ENCODE peak calls at places on chromosomes 7 and 10, in four cellular contexts. Y, V, U and S are unnamed samples.

GRCh38 chr7:105580022-105580740 is 1.1 kb downstream of the EFCAB10 start:
- DNase-seq in Y (no peak), V (no peak), U (no peak), S (peak)

GRCh38 chr10:79176949-79177602 is 108.3 kb downstream of the ZMIZ1 start:
- DNase-seq in Y (no peak), V (peak), U (no peak), S (no peak)

GRCh38 chr7:81704595-81704994 is 65.3 kb downstream of the HGF start:
- DNase-seq in Y (no peak), V (no peak), U (no peak), S (no peak)

GRCh38 chr10:101055416-101055815 is 6.4 kb upstream of the KAZALD1 start:
- DNase-seq in Y (no peak), V (no peak), U (no peak), S (no peak)

GRCh38 chr7:105487559-105488218 is 34.4 kb downstream of the PUS7 start:
- DNase-seq in Y (no peak), V (no peak), U (peak), S (no peak)

GRCh38 chr7:47580811-47581331 is 1.0 kb downstream of the TNS3 start:
- DNase-seq in Y (no peak), V (no peak), U (no peak), S (no peak)

GRCh38 chr10:53980210-53980609 is 820.8 kb downstream of the PCDH15 start:
- DNase-seq in Y (no peak), V (no peak), U (no peak), S (no peak)

GRCh38 chr7:157482011-157482410 is 145.2 kb downstream of the DNAJB6 start:
- DNase-seq in Y (no peak), V (no peak), U (no peak), S (no peak)

GRCh38 chr10:13751191-13751764 is 164.5 kb downstream of the PRPF18 start:
- DNase-seq in Y (no peak), V (no peak), U (no peak), S (no peak)

GRCh38 chr7:27117687-27118491 is 12.7 kb downstream of the HOXA4 start:
- DNase-seq in Y (no peak), V (no peak), U (no peak), S (no peak)

GRCh38 chr7:156473476-156474240 is 166.9 kb upstream of the RNF32 start:
- DNase-seq in Y (no peak), V (no peak), U (no peak), S (peak)

GRCh38 chr7:106583706-106584690 is 77.0 kb downstream of the CCDC71L start:
- DNase-seq in Y (no peak), V (no peak), U (no peak), S (no peak)

GRCh38 chr7:44087914-44088838 is 5.8 kb upstream of the POLM start:
- DNase-seq in Y (no peak), V (peak), U (peak), S (no peak)

GRCh38 chr10:27695704-27696103 is 49.9 kb downstream of the MKX start:
- DNase-seq in Y (no peak), V (no peak), U (no peak), S (no peak)

GRCh38 chr7:40499718-40500117 is 364.9 kb downstream of the SUGCT start:
- DNase-seq in Y (no peak), V (no peak), U (peak), S (no peak)

DNA sequence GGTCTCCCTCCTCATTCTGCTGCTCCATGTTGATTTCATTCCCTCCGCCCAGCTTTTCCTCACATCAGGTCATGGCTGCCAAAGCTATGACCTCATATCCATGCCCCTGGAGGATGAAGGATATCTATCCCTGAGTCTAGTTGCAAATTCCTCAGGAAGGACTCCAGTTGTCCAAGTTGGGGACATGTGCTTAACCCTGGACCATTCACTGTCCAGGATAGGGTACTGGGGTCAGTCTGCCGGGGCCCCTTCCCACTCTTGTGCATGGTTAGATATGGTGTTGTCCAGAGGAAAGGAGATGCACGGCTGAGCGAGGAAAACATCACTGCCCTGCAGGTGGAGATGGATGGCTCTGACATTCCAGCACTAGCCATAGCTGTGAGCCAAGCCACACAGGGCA is 51.9 kb upstream of the COMTD1 start:
- DNase-seq in Y (no peak), V (no peak), U (no peak), S (no peak)
- TF ChIP-seq CTCF in Y (no peak), V (no peak), U (no peak), S (no peak)

GRCh38 chr7:42672339-42672990 is 239.4 kb downstream of the C7orf25 start:
- DNase-seq in Y (no peak), V (no peak), U (no peak), S (no peak)

GRCh38 chr7:42673951-42674350 is 237.9 kb downstream of the C7orf25 start:
- DNase-seq in Y (no peak), V (no peak), U (no peak), S (no peak)

GRCh38 chr7:42677751-42678231 is 234.1 kb downstream of the C7orf25 start:
- DNase-seq in Y (no peak), V (peak), U (peak), S (no peak)

DNA sequence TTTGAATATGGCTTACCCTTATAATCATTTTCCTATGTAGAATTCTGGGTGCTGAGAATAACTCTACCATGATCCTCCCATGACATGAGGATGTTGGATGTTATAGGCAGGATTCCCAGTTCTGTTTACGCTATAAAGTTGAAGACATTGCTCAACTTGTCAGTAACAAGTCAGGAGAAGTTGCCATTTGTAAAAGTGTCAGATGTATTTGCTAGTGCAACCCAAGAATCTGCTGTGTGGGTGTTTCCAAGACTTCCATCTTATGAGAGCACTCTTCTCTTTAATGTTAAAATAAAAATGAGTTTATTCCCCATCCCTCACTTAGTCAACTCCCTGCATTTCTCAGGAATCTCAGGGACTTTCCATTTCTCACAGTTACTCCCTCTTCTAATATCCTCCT is 233.6 kb downstream of the C7orf25 start:
- DNase-seq in Y (no peak), V (no peak), U (no peak), S (no peak)
- H3K4me3 ChIP-seq in Y (no peak), V (no peak), U (no peak), S (no peak)

DNA sequence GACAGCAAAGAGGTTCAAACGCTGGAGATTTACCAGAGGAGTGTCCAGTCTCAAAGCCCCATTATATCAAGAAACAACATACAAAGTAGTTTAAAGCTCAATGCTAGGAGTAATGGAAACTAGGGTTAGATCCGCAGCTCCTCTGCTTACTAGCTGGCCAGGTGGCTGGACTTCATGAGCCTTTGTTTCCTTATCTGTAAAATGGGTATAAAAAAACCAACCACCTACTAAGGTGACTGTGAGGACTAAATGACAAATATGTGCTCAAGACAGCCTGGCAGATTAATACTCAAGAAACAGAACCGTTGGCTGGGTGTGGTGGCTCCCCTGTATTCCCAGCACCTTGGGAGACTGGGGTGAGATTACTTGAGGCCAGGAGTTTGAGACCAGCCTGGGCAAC is 5.8 kb upstream of the RBM20 start:
- DNase-seq in Y (no peak), V (no peak), U (no peak), S (no peak)
- TF ChIP-seq CTCF in Y (no peak), V (no peak), U (no peak), S (no peak)

DNA sequence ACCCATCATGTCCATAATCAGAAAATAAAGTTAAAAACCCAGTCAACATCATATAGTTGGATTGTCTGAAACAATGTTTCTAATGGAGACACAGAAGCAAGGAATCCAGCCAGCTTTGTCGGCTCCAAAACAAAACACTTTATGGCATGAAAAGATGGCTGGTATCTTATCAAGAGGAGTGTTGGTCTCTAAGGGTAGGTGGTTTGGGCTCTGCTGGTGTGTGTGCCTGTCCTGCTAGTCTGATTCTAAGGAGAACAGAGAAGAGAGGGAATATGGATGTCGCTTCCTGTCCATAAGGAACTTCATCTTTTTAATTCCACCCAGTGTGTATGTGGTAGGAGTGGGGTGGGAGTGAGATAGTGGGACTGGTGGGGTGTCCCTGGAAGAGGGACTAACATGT is 19.1 kb downstream of the NT5C3A start:
- DNase-seq in Y (no peak), V (no peak), U (no peak), S (no peak)
- H3K4me3 ChIP-seq in Y (no peak), V (no peak), U (no peak), S (no peak)

GRCh38 chr7:25437308-25437707 is 209.0 kb upstream of the NPVF start:
- DNase-seq in Y (no peak), V (no peak), U (no peak), S (no peak)
- TF ChIP-seq CTCF in Y (no peak), V (no peak), U (no peak), S (no peak)

GRCh38 chr7:133248901-133249300 is 4.0 kb upstream of the EXOC4 start:
- DNase-seq in Y (no peak), V (no peak), U (no peak), S (no peak)

GRCh38 chr7:133255461-133255860 is 2.6 kb downstream of the EXOC4 start:
- DNase-seq in Y (no peak), V (no peak), U (no peak), S (no peak)

GRCh38 chr7:133253522-133253882 is 624 bp downstream of the EXOC4 start:
- DNase-seq in Y (no peak), V (no peak), U (no peak), S (no peak)

GRCh38 chr7:133252858-133253521 is at the start of gene EXOC4:
- DNase-seq in Y (peak), V (peak), U (peak), S (peak)

DNA sequence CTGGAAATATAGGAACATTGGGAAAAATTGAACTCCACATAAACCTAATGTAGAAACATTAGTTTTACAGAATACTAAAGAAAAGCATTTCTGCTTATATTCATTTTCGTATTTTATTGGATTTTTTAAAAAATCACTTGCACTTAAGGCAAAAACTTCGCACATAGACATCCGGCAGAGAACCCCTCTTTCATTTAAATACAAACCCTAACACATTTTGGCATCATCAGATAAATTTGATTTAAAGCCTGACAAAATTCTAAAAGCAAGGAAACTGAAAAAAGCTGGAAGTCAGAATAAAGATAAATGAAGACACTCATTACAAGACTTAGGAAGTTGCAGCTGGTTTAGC is 396 bp upstream of the EXOC4 start:
- DNase-seq in Y (no peak), V (no peak), U (no peak), S (no peak)
- H3K4me3 ChIP-seq in Y (no peak), V (peak), U (peak), S (peak)

DNA sequence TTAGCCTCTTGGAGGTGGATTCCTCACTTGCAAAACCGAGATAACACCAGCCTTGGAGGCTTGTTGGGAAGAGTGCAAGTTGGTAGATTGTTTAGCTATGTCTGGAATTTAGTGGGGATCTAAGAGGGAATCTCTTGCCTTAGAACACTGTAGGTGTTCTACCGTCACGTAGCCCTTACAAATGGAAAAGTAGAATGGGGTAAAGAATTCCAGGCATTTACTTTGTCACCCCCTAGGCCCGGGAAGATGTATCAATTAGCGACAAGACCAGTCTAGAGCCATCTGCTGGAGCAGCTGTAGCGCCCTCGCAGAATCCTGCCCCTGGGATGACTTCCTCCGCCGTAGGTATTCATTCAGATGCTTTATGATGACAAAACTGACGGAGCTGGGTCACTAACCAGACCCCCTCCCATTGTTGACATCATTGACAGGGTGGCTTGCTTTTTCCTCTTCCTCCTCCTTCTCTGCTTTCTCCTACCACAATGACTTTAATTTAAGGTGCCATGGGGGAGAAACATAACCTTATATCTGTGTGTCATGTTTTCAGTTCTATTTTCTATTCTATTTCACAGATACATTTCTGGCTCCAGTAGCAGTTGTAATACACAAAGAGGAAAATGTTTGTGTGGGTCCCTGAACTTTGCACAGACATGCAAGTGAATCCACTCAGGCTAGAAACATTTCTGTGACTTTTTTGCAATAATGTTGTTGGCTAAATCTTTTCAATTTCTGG is 262.6 kb upstream of the LYZL1 start:
- DNase-seq in Y (no peak), V (no peak), U (no peak), S (no peak)
- TF ChIP-seq CTCF in Y (no peak), V (no peak), U (no peak), S (no peak)

GRCh38 chr10:124737221-124737620 is 7.0 kb downstream of the FAM53B start:
- DNase-seq in Y (no peak), V (no peak), U (no peak), S (no peak)

GRCh38 chr10:124736491-124737136 is 7.6 kb downstream of the FAM53B start:
- DNase-seq in Y (no peak), V (peak), U (no peak), S (no peak)

GRCh38 chr10:124733566-124734245 is 10.5 kb downstream of the FAM53B start:
- DNase-seq in Y (no peak), V (peak), U (no peak), S (no peak)

GRCh38 chr10:124734311-124735166 is 9.6 kb downstream of the FAM53B start:
- DNase-seq in Y (no peak), V (no peak), U (no peak), S (no peak)

GRCh38 chr10:124735491-124736286 is 8.5 kb downstream of the FAM53B start:
- DNase-seq in Y (no peak), V (no peak), U (no peak), S (no peak)
- H3K4me3 ChIP-seq in Y (no peak), V (peak), U (no peak), S (no peak)

GRCh38 chr7:77933394-77933793 is 134.8 kb downstream of the PHTF2 start:
- DNase-seq in Y (no peak), V (no peak), U (no peak), S (peak)

GRCh38 chr7:77930496-77930895 is 131.9 kb downstream of the PHTF2 start:
- DNase-seq in Y (no peak), V (no peak), U (no peak), S (no peak)

GRCh38 chr7:77940647-77941046 is 142.1 kb downstream of the PHTF2 start:
- DNase-seq in Y (no peak), V (no peak), U (no peak), S (peak)

GRCh38 chr7:77931841-77932240 is 133.3 kb downstream of the PHTF2 start:
- DNase-seq in Y (no peak), V (no peak), U (no peak), S (no peak)

DNA sequence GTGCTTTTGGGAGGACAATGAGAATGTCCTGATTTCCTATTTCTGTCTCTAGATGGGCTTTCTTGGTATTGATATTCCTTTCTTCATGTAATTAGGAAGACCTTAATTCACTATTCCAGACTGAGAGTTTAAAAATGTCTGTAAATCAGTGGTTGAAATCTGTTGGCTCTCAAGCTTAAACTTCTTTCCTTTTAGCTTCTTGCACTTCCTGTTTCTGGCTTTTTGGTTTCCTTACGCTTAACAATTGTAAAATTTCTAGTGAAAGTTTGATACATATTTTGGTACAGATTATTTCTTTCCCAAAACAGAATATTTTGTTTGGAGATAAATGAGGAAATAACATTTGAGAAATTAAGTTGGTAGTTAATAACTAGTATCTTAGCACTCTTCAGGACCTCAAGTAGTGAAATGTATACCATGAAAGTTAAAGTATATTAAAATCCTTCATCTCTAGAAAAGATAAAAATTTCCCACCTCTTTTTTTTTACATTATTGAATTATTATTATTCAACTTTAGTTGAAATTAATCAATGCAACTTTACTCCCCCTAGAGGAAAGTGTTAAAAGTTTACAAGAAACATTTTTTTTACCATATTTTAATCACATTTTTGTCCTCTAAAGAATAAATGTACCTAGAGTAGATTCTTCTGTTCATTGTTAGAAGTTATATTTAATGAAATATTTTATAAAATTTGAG is 137.2 kb downstream of the PHTF2 start:
- DNase-seq in Y (no peak), V (no peak), U (no peak), S (no peak)
- TF ChIP-seq CTCF in Y (peak), V (no peak), U (no peak), S (peak)